ENCODE peak calls at places on chromosomes 11 and 22, in seven cellular contexts. One of them, this sample, is unnamed.

GRCh38 chr11:48001438-48002021 is 21.2 kb downstream of the PTPRJ start:
- DNase-seq in Right ventricle myocardium superior: no peak
- DNase-seq in NCI-H1417: no peak
- DNase-seq in ovary: no peak
- DNase-seq in AG04449: peak; percentile 64
- DNase-seq in activated CD4-positive, alpha-beta T cell treated with anti-CD3 and anti-CD28 coated beads, Interleukin-2, amount 10 ng/mL, durations not matched to agents 7 days and 5 days: peak; percentile 95
- DNase-seq in AG08396: peak; percentile 53
- DNase-seq in this sample: no peak

GRCh38 chr11:67674442-67674871 is at the start of gene ALDH3B2:
- DNase-seq in NCI-H1417: no peak
- DNase-seq in activated CD4-positive, alpha-beta T cell treated with anti-CD3 and anti-CD28 coated beads, Interleukin-2, amount 10 ng/mL, durations not matched to agents 7 days and 5 days: no peak
- DNase-seq in AG08396: no peak
- DNase-seq in AG04449: no peak
- DNase-seq in ovary: no peak
- DNase-seq in Right ventricle myocardium superior: no peak
- DNase-seq in this sample: no peak

GRCh38 chr22:38464992-38465672 is 2.8 kb upstream of the KDELR3 start:
- DNase-seq in activated CD4-positive, alpha-beta T cell treated with anti-CD3 and anti-CD28 coated beads, Interleukin-2, amount 10 ng/mL, durations not matched to agents 7 days and 5 days: no peak
- DNase-seq in ovary: no peak
- DNase-seq in NCI-H1417: no peak
- DNase-seq in AG04449: no peak
- DNase-seq in AG08396: no peak
- DNase-seq in Right ventricle myocardium superior: no peak
- DNase-seq in this sample: no peak

GRCh38 chr22:29190915-29191314 is 14.8 kb upstream of the EMID1 start:
- DNase-seq in NCI-H1417: no peak
- DNase-seq in AG04449: no peak
- DNase-seq in activated CD4-positive, alpha-beta T cell treated with anti-CD3 and anti-CD28 coated beads, Interleukin-2, amount 10 ng/mL, durations not matched to agents 7 days and 5 days: no peak
- DNase-seq in Right ventricle myocardium superior: no peak
- DNase-seq in ovary: no peak
- DNase-seq in AG08396: no peak
- DNase-seq in this sample: no peak

GRCh38 chr11:31847761-31848160 is 36.6 kb upstream of the PAX6 start:
- DNase-seq in Right ventricle myocardium superior: no peak
- DNase-seq in AG04449: no peak
- DNase-seq in NCI-H1417: no peak
- DNase-seq in activated CD4-positive, alpha-beta T cell treated with anti-CD3 and anti-CD28 coated beads, Interleukin-2, amount 10 ng/mL, durations not matched to agents 7 days and 5 days: no peak
- DNase-seq in ovary: no peak
- DNase-seq in AG08396: no peak
- DNase-seq in this sample: no peak

GRCh38 chr11:131279685-131280084 is 90.7 kb upstream of the NTM start:
- DNase-seq in AG08396: no peak
- DNase-seq in NCI-H1417: no peak
- DNase-seq in ovary: no peak
- DNase-seq in AG04449: no peak
- DNase-seq in activated CD4-positive, alpha-beta T cell treated with anti-CD3 and anti-CD28 coated beads, Interleukin-2, amount 10 ng/mL, durations not matched to agents 7 days and 5 days: no peak
- DNase-seq in Right ventricle myocardium superior: no peak
- DNase-seq in this sample: no peak

GRCh38 chr11:19382131-19382611 is 141.4 kb upstream of the E2F8 start:
- DNase-seq in AG08396: no peak
- DNase-seq in ovary: no peak
- DNase-seq in NCI-H1417: no peak
- DNase-seq in AG04449: no peak
- DNase-seq in Right ventricle myocardium superior: no peak
- DNase-seq in activated CD4-positive, alpha-beta T cell treated with anti-CD3 and anti-CD28 coated beads, Interleukin-2, amount 10 ng/mL, durations not matched to agents 7 days and 5 days: no peak
- DNase-seq in this sample: peak; percentile 75

GRCh38 chr22:20243545-20244249 is 24.4 kb downstream of the RTN4R start:
- DNase-seq in AG08396: peak; percentile 89
- DNase-seq in ovary: peak; percentile 87
- DNase-seq in AG04449: peak; percentile 16
- DNase-seq in Right ventricle myocardium superior: peak; percentile 82
- DNase-seq in NCI-H1417: peak; percentile 35
- DNase-seq in activated CD4-positive, alpha-beta T cell treated with anti-CD3 and anti-CD28 coated beads, Interleukin-2, amount 10 ng/mL, durations not matched to agents 7 days and 5 days: peak; percentile 75
- DNase-seq in this sample: peak; percentile 89

GRCh38 chr11:31841435-31841834 is 30.3 kb upstream of the PAX6 start:
- DNase-seq in activated CD4-positive, alpha-beta T cell treated with anti-CD3 and anti-CD28 coated beads, Interleukin-2, amount 10 ng/mL, durations not matched to agents 7 days and 5 days: no peak
- DNase-seq in NCI-H1417: no peak
- DNase-seq in AG08396: no peak
- DNase-seq in ovary: no peak
- DNase-seq in AG04449: no peak
- DNase-seq in Right ventricle myocardium superior: no peak
- DNase-seq in this sample: no peak

GRCh38 chr11:35525501-35526175 is at the start of gene PAMR1:
- DNase-seq in NCI-H1417: peak; percentile 53
- DNase-seq in Right ventricle myocardium superior: peak; percentile 73
- DNase-seq in ovary: peak; percentile 39
- DNase-seq in activated CD4-positive, alpha-beta T cell treated with anti-CD3 and anti-CD28 coated beads, Interleukin-2, amount 10 ng/mL, durations not matched to agents 7 days and 5 days: no peak
- DNase-seq in AG08396: peak; percentile 79
- DNase-seq in AG04449: no peak
- DNase-seq in this sample: no peak

GRCh38 chr11:28464252-28464867 is 356.2 kb downstream of the METTL15 start:
- DNase-seq in AG04449: no peak
- DNase-seq in ovary: no peak
- DNase-seq in activated CD4-positive, alpha-beta T cell treated with anti-CD3 and anti-CD28 coated beads, Interleukin-2, amount 10 ng/mL, durations not matched to agents 7 days and 5 days: no peak
- DNase-seq in Right ventricle myocardium superior: no peak
- DNase-seq in AG08396: peak; percentile 13
- DNase-seq in NCI-H1417: no peak
- DNase-seq in this sample: no peak

GRCh38 chr11:57649826-57650738 is at the start of gene YPEL4:
- DNase-seq in AG08396: peak; percentile 83
- DNase-seq in Right ventricle myocardium superior: no peak
- DNase-seq in AG04449: no peak
- DNase-seq in NCI-H1417: no peak
- DNase-seq in activated CD4-positive, alpha-beta T cell treated with anti-CD3 and anti-CD28 coated beads, Interleukin-2, amount 10 ng/mL, durations not matched to agents 7 days and 5 days: peak; percentile 73
- DNase-seq in ovary: peak; percentile 78
- DNase-seq in this sample: peak; percentile 46

GRCh38 chr11:35820614-35821013 is 123.2 kb upstream of the LDLRAD3 start:
- DNase-seq in Right ventricle myocardium superior: no peak
- DNase-seq in ovary: no peak
- DNase-seq in AG04449: no peak
- DNase-seq in NCI-H1417: no peak
- DNase-seq in AG08396: no peak
- DNase-seq in activated CD4-positive, alpha-beta T cell treated with anti-CD3 and anti-CD28 coated beads, Interleukin-2, amount 10 ng/mL, durations not matched to agents 7 days and 5 days: no peak
- DNase-seq in this sample: no peak

GRCh38 chr11:113805640-113806039 is 26.0 kb downstream of the CLDN25 start:
- DNase-seq in Right ventricle myocardium superior: no peak
- DNase-seq in ovary: no peak
- DNase-seq in activated CD4-positive, alpha-beta T cell treated with anti-CD3 and anti-CD28 coated beads, Interleukin-2, amount 10 ng/mL, durations not matched to agents 7 days and 5 days: no peak
- DNase-seq in AG04449: no peak
- DNase-seq in AG08396: no peak
- DNase-seq in NCI-H1417: no peak
- DNase-seq in this sample: no peak

GRCh38 chr11:105000797-105001196 is 22.2 kb downstream of the CASP5 start:
- DNase-seq in AG08396: no peak
- DNase-seq in Right ventricle myocardium superior: peak; percentile 44
- DNase-seq in AG04449: no peak
- DNase-seq in activated CD4-positive, alpha-beta T cell treated with anti-CD3 and anti-CD28 coated beads, Interleukin-2, amount 10 ng/mL, durations not matched to agents 7 days and 5 days: peak; percentile 58
- DNase-seq in ovary: no peak
- DNase-seq in NCI-H1417: no peak
- DNase-seq in this sample: peak; percentile 73

GRCh38 chr22:39622881-39623367 is 52.4 kb downstream of the CACNA1I start:
- DNase-seq in AG04449: no peak
- DNase-seq in Right ventricle myocardium superior: peak; percentile 81
- DNase-seq in AG08396: peak; percentile 45
- DNase-seq in NCI-H1417: no peak
- DNase-seq in activated CD4-positive, alpha-beta T cell treated with anti-CD3 and anti-CD28 coated beads, Interleukin-2, amount 10 ng/mL, durations not matched to agents 7 days and 5 days: peak; percentile 68
- DNase-seq in ovary: peak; percentile 48
- DNase-seq in this sample: peak; percentile 83

GRCh38 chr11:69385466-69385820 is 91.5 kb downstream of the MYEOV start:
- DNase-seq in ovary: no peak
- DNase-seq in activated CD4-positive, alpha-beta T cell treated with anti-CD3 and anti-CD28 coated beads, Interleukin-2, amount 10 ng/mL, durations not matched to agents 7 days and 5 days: no peak
- DNase-seq in AG08396: no peak
- DNase-seq in AG04449: no peak
- DNase-seq in Right ventricle myocardium superior: no peak
- DNase-seq in NCI-H1417: no peak
- DNase-seq in this sample: peak; percentile 1

GRCh38 chr11:125337836-125338235 is 158.2 kb downstream of the FEZ1 start:
- DNase-seq in AG04449: no peak
- DNase-seq in NCI-H1417: no peak
- DNase-seq in activated CD4-positive, alpha-beta T cell treated with anti-CD3 and anti-CD28 coated beads, Interleukin-2, amount 10 ng/mL, durations not matched to agents 7 days and 5 days: no peak
- DNase-seq in AG08396: no peak
- DNase-seq in ovary: peak; percentile 27
- DNase-seq in Right ventricle myocardium superior: no peak
- DNase-seq in this sample: no peak

GRCh38 chr11:34148504-34149165 is 43.2 kb downstream of the NAT10 start:
- DNase-seq in ovary: no peak
- DNase-seq in Right ventricle myocardium superior: no peak
- DNase-seq in AG04449: no peak
- DNase-seq in activated CD4-positive, alpha-beta T cell treated with anti-CD3 and anti-CD28 coated beads, Interleukin-2, amount 10 ng/mL, durations not matched to agents 7 days and 5 days: no peak
- DNase-seq in AG08396: no peak
- DNase-seq in NCI-H1417: no peak
- DNase-seq in this sample: no peak

GRCh38 chr22:47408409-47408808 is 646.0 kb downstream of the TBC1D22A start:
- DNase-seq in ovary: no peak
- DNase-seq in Right ventricle myocardium superior: no peak
- DNase-seq in AG04449: no peak
- DNase-seq in AG08396: no peak
- DNase-seq in activated CD4-positive, alpha-beta T cell treated with anti-CD3 and anti-CD28 coated beads, Interleukin-2, amount 10 ng/mL, durations not matched to agents 7 days and 5 days: no peak
- DNase-seq in NCI-H1417: no peak
- DNase-seq in this sample: no peak

GRCh38 chr11:326842-327580 is 6.4 kb upstream of the IFITM3 start:
- DNase-seq in ovary: peak; percentile 93
- DNase-seq in AG04449: no peak
- DNase-seq in AG08396: no peak
- DNase-seq in Right ventricle myocardium superior: peak; percentile 94
- DNase-seq in NCI-H1417: no peak
- DNase-seq in activated CD4-positive, alpha-beta T cell treated with anti-CD3 and anti-CD28 coated beads, Interleukin-2, amount 10 ng/mL, durations not matched to agents 7 days and 5 days: peak; percentile 59
- DNase-seq in this sample: peak; percentile 89

GRCh38 chr11:69818243-69819108 is 740 bp downstream of the FGF3 start:
- DNase-seq in activated CD4-positive, alpha-beta T cell treated with anti-CD3 and anti-CD28 coated beads, Interleukin-2, amount 10 ng/mL, durations not matched to agents 7 days and 5 days: no peak
- DNase-seq in AG04449: no peak
- DNase-seq in NCI-H1417: no peak
- DNase-seq in AG08396: no peak
- DNase-seq in ovary: no peak
- DNase-seq in Right ventricle myocardium superior: no peak
- DNase-seq in this sample: no peak

GRCh38 chr11:126891556-126892217 is 108.9 kb downstream of the KIRREL3 start:
- DNase-seq in AG04449: no peak
- DNase-seq in NCI-H1417: no peak
- DNase-seq in AG08396: peak; percentile 26
- DNase-seq in Right ventricle myocardium superior: peak; percentile 54
- DNase-seq in ovary: no peak
- DNase-seq in activated CD4-positive, alpha-beta T cell treated with anti-CD3 and anti-CD28 coated beads, Interleukin-2, amount 10 ng/mL, durations not matched to agents 7 days and 5 days: no peak
- DNase-seq in this sample: no peak

GRCh38 chr11:112925516-112926310 is 35.5 kb upstream of the NCAM1 start:
- DNase-seq in NCI-H1417: no peak
- DNase-seq in activated CD4-positive, alpha-beta T cell treated with anti-CD3 and anti-CD28 coated beads, Interleukin-2, amount 10 ng/mL, durations not matched to agents 7 days and 5 days: no peak
- DNase-seq in AG08396: no peak
- DNase-seq in Right ventricle myocardium superior: no peak
- DNase-seq in ovary: no peak
- DNase-seq in AG04449: no peak
- DNase-seq in this sample: no peak

GRCh38 chr11:116072776-116073175 is 568.6 kb upstream of the CADM1 start:
- DNase-seq in AG08396: no peak
- DNase-seq in NCI-H1417: no peak
- DNase-seq in AG04449: no peak
- DNase-seq in Right ventricle myocardium superior: no peak
- DNase-seq in ovary: no peak
- DNase-seq in activated CD4-positive, alpha-beta T cell treated with anti-CD3 and anti-CD28 coated beads, Interleukin-2, amount 10 ng/mL, durations not matched to agents 7 days and 5 days: no peak
- DNase-seq in this sample: peak; percentile 32

GRCh38 chr11:103970850-103971249 is 65.6 kb upstream of the DDI1 start:
- DNase-seq in AG04449: no peak
- DNase-seq in NCI-H1417: no peak
- DNase-seq in AG08396: no peak
- DNase-seq in Right ventricle myocardium superior: no peak
- DNase-seq in activated CD4-positive, alpha-beta T cell treated with anti-CD3 and anti-CD28 coated beads, Interleukin-2, amount 10 ng/mL, durations not matched to agents 7 days and 5 days: no peak
- DNase-seq in ovary: no peak
- DNase-seq in this sample: no peak

GRCh38 chr11:8408151-8408930 is 144.7 kb upstream of the LMO1 start:
- DNase-seq in Right ventricle myocardium superior: no peak
- DNase-seq in ovary: no peak
- DNase-seq in AG08396: no peak
- DNase-seq in AG04449: no peak
- DNase-seq in activated CD4-positive, alpha-beta T cell treated with anti-CD3 and anti-CD28 coated beads, Interleukin-2, amount 10 ng/mL, durations not matched to agents 7 days and 5 days: no peak
- DNase-seq in NCI-H1417: peak; percentile 22
- DNase-seq in this sample: no peak

This sample was measured in testis.